ENCODE peak calls at places on chromosomes 1 and 21, in nine cellular contexts. W, C, Q, D, Y, I, M, L and R are unnamed samples.

GRCh38 chr1:113459279-113459678 is 69.0 kb downstream of the MAGI3 start:
- DNase-seq in W (peak), C (no peak), Q (no peak), D (no peak), Y (no peak), I (no peak), M (peak), L (no peak), R (peak)

GRCh38 chr1:234408757-234409156 is 35.5 kb downstream of the COA6 start:
- DNase-seq in W (no peak), C (no peak), Q (no peak), D (no peak), Y (no peak), I (no peak), M (no peak), L (no peak), R (no peak)

GRCh38 chr21:45532826-45533730 is 9.2 kb downstream of the SLC19A1 start:
- DNase-seq in W (no peak), C (no peak), Q (no peak), D (peak), Y (no peak), I (peak), M (no peak), L (no peak), R (no peak)

GRCh38 chr1:160597705-160598104 is 18.4 kb upstream of the CD84 start:
- DNase-seq in W (no peak), C (no peak), Q (no peak), D (no peak), Y (no peak), I (no peak), M (no peak), L (no peak), R (no peak)

GRCh38 chr1:84795213-84795612 is 97.8 kb downstream of the LPAR3 start:
- DNase-seq in W (no peak), C (no peak), Q (no peak), D (no peak), Y (no peak), I (no peak), M (no peak), L (no peak), R (no peak)

GRCh38 chr1:161121838-161122237 is 3.9 kb downstream of the NIT1 start:
- DNase-seq in W (no peak), C (no peak), Q (no peak), D (no peak), Y (no peak), I (no peak), M (no peak), L (no peak), R (no peak)

GRCh38 chr1:214216779-214217178 is 64.2 kb upstream of the SMYD2 start:
- DNase-seq in W (no peak), C (no peak), Q (no peak), D (no peak), Y (no peak), I (no peak), M (peak), L (no peak), R (no peak)

GRCh38 chr1:180909005-180909414 is 3.7 kb upstream of the KIAA1614 start:
- DNase-seq in W (no peak), C (no peak), Q (no peak), D (no peak), Y (no peak), I (no peak), M (no peak), L (no peak), R (no peak)

GRCh38 chr1:161038523-161039153 is at the start of gene TSTD1:
- DNase-seq in W (peak), C (no peak), Q (peak), D (peak), Y (peak), I (peak), M (peak), L (no peak), R (no peak)

GRCh38 chr1:215526147-215526845 is 40.8 kb upstream of the KCTD3 start:
- DNase-seq in W (peak), C (peak), Q (no peak), D (no peak), Y (no peak), I (no peak), M (peak), L (no peak), R (peak)

GRCh38 chr21:31142600-31142999 is 104.3 kb upstream of the KRTAP19-8 start:
- DNase-seq in W (no peak), C (no peak), Q (no peak), D (no peak), Y (no peak), I (no peak), M (no peak), L (no peak), R (no peak)

GRCh38 chr1:57254006-57254405 is 169.9 kb downstream of the DAB1 start:
- DNase-seq in W (no peak), C (no peak), Q (no peak), D (no peak), Y (no peak), I (no peak), M (peak), L (no peak), R (peak)

GRCh38 chr1:86905875-86906274 is 8.1 kb downstream of the SELENOF start:
- DNase-seq in W (no peak), C (no peak), Q (no peak), D (no peak), Y (no peak), I (no peak), M (no peak), L (no peak), R (no peak)

GRCh38 chr1:25561426-25562100 is 18.2 kb downstream of the LDLRAP1 start:
- DNase-seq in W (no peak), C (no peak), Q (no peak), D (no peak), Y (no peak), I (no peak), M (no peak), L (no peak), R (no peak)

GRCh38 chr1:40635763-40636500 is 29.6 kb downstream of the RIMS3 start:
- DNase-seq in W (no peak), C (no peak), Q (no peak), D (no peak), Y (no peak), I (no peak), M (no peak), L (no peak), R (no peak)

GRCh38 chr1:226181996-226182714 is 4.4 kb downstream of the ACBD3 start:
- DNase-seq in W (peak), C (no peak), Q (peak), D (no peak), Y (peak), I (peak), M (peak), L (peak), R (peak)

GRCh38 chr1:17861685-17862084 is 106.6 kb downstream of the ACTL8 start:
- DNase-seq in W (peak), C (no peak), Q (no peak), D (no peak), Y (no peak), I (no peak), M (no peak), L (no peak), R (no peak)

GRCh38 chr1:159829822-159830455 is 3.3 kb downstream of the SLAMF8 start:
- DNase-seq in W (peak), C (no peak), Q (no peak), D (no peak), Y (no peak), I (peak), M (peak), L (peak), R (peak)

GRCh38 chr1:28129150-28129549 is 40.7 kb upstream of the EYA3 start:
- DNase-seq in W (peak), C (no peak), Q (no peak), D (no peak), Y (no peak), I (no peak), M (peak), L (no peak), R (peak)

GRCh38 chr1:24575905-24576587 is 20.2 kb downstream of the NCMAP start:
- DNase-seq in W (no peak), C (no peak), Q (peak), D (no peak), Y (no peak), I (no peak), M (no peak), L (no peak), R (no peak)

GRCh38 chr1:231420959-231421615 is 1.0 kb downstream of the EGLN1 start:
- DNase-seq in W (peak), C (no peak), Q (peak), D (peak), Y (peak), I (peak), M (no peak), L (no peak), R (peak)

DNA sequence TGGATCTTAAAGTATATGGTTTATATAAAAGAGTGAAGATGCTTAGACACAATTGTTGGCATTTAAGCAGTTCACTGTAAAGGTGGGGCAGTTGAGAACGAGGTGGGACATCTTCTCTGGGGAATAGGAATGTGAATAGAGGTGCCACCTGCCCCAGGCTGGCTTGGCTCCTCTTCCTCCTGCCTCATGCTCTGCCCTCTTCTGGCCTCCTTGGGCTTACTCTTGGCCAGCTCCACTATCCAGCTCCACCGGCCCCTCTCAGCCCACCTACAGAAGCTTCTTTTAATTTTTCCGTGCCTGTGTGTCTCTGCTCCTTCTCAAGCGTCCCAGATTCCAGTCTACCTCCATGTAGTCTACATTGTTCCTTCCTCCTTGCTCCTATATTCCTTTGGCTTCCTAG is 122.1 kb downstream of the NUF2 start:
- DNase-seq in W (no peak), C (no peak), Q (no peak), D (no peak), Y (no peak), I (no peak), M (no peak), L (no peak), R (no peak)
- TF ChIP-seq CTCF in W (no peak), C (no peak), Q (no peak), D (no peak), Y (no peak), I (no peak), M (no peak), L (no peak), R (no peak)

DNA sequence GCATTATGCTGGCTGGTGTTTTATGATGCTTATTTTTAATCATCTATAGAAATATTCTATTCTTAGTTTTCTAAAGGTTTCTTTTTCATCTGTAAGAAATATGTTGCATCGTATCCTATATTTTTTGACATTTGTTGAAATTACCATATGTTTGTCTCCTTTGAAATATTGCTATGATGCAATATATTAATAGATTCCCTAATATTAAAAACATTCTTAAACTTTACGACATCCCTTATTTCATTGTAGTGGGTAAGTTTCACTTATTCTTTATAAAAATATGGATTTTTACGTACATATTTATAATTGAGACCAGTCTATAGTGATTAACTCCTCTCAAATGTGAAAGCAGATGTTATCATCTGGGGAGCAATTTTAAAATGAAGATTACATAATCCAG is 258.2 kb upstream of the DUSP10 start:
- DNase-seq in W (no peak), C (no peak), Q (no peak), D (no peak), Y (no peak), I (no peak), M (no peak), L (no peak), R (no peak)
- H3K4me3 ChIP-seq in W (no peak), C (no peak), Q (no peak), D (no peak), Y (no peak), I (no peak), M (no peak), L (no peak), R (no peak)

GRCh38 chr1:38014171-38014570 is 1.6 kb downstream of the UTP11 start:
- DNase-seq in W (peak), C (no peak), Q (no peak), D (no peak), Y (no peak), I (no peak), M (no peak), L (no peak), R (no peak)
- TF ChIP-seq CTCF in W (peak), C (no peak), Q (no peak), D (no peak), Y (no peak), I (no peak), M (no peak), L (peak), R (peak)

DNA sequence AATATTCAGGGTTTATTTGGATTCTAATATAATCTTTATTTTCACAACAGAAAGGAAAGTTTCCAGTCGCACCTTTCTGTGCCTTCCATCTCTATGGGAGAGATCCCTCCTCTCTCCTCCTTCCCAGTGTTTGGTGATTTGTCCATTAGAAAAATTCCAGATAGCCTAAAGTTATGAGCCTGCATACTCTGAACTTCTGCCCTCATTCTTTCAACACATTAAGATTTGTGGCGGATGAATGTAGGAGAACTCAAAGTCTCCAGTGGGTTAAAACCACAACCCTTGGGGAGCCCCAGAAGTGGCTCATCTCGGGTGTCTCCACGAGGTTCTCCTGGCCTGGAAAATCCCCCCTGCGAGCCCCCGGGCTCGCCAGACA is 3.6 kb downstream of the NHLH2 start:
- DNase-seq in W (no peak), C (no peak), Q (no peak), D (no peak), Y (no peak), I (no peak), M (no peak), L (no peak), R (no peak)
- H3K4me3 ChIP-seq in W (no peak), C (no peak), Q (no peak), D (no peak), Y (no peak), I (peak), M (no peak), L (no peak), R (no peak)

DNA sequence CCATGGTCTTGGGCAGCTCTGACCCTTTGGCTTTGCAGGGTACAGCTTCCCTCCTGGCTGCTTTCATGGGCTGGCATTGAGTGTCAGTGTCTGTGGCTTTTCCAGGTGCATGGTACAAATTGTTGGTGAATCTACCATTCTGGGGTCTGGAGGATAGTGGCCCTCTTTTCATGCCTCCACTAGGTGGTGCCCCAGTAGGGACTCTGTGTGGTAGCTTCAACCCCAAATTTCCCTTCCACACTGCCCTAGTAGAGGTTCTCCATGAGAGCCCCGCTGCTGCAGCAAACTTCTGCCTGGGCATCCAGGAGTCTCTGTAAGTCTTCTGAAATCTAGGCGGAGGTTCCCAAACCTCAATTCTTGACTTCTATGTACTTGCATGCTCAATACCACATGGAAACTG is 494.5 kb upstream of the LRRC7 start:
- DNase-seq in W (peak), C (no peak), Q (no peak), D (no peak), Y (no peak), I (no peak), M (no peak), L (no peak), R (no peak)
- TF ChIP-seq CTCF in W (peak), C (no peak), Q (no peak), D (no peak), Y (no peak), I (no peak), M (peak), L (no peak), R (no peak)

DNA sequence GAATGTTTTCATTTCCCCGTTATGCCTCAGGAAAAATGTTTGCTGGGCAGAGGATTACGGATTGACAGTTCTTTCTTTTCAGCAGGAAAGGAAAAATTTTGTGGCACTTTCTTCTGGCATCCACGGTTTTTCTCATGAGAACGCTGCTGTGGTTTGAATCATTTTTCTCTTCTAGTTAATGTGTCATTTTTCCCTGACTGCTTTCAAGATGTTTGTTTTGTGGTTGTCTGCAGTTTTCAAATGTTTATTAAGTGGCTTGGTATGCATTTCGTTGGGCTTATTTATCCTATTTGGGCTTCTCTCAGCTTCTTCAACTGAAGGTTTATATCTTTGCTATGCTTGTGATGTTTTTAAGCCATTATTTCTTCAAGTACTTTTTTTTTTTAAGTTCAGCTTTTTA is 359.0 kb downstream of the RGS7 start:
- DNase-seq in W (no peak), C (no peak), Q (no peak), D (no peak), Y (no peak), I (no peak), M (no peak), L (no peak), R (no peak)
- H3K4me3 ChIP-seq in W (no peak), C (no peak), Q (no peak), D (no peak), Y (no peak), I (no peak), M (no peak), L (no peak), R (no peak)

GRCh38 chr1:155062702-155063411 is 683 bp upstream of the EFNA4 start:
- DNase-seq in W (peak), C (no peak), Q (peak), D (peak), Y (no peak), I (peak), M (peak), L (no peak), R (no peak)
- TF ChIP-seq CTCF in W (peak), C (peak), Q (peak), D (peak), Y (peak), I (peak), M (peak), L (peak), R (peak)

GRCh38 chr1:22694172-22694571 is 16.5 kb upstream of the EPHB2 start:
- DNase-seq in W (no peak), C (no peak), Q (no peak), D (no peak), Y (no peak), I (no peak), M (no peak), L (no peak), R (no peak)
- H3K4me3 ChIP-seq in W (no peak), C (no peak), Q (no peak), D (no peak), Y (no peak), I (no peak), M (no peak), L (no peak), R (no peak)